ENCODE peak calls at places on chromosomes 3 and 15, in seven cellular contexts. One of them, this sample, is unnamed.

GRCh38 chr15:73328149-73328820 is 40.5 kb downstream of the HCN4 start:
- DNase-seq in natural killer cell: no peak
- DNase-seq in esophagus squamous epithelium: no peak
- DNase-seq in uterus: no peak
- DNase-seq in cardiac fibroblast: no peak
- DNase-seq in AG04449: no peak
- DNase-seq in stomach: no peak
- DNase-seq in this sample: no peak

GRCh38 chr3:195151866-195152526 is 119.0 kb downstream of the XXYLT1 start:
- DNase-seq in stomach: no peak
- DNase-seq in uterus: no peak
- DNase-seq in AG04449: peak
- DNase-seq in esophagus squamous epithelium: no peak
- DNase-seq in cardiac fibroblast: peak
- DNase-seq in natural killer cell: no peak
- DNase-seq in this sample: peak

GRCh38 chr3:78101363-78101762 is 1061.5 kb downstream of the ROBO2 start:
- DNase-seq in stomach: no peak
- DNase-seq in cardiac fibroblast: peak
- DNase-seq in natural killer cell: no peak
- DNase-seq in uterus: no peak
- DNase-seq in esophagus squamous epithelium: no peak
- DNase-seq in AG04449: peak
- DNase-seq in this sample: peak

GRCh38 chr3:82087958-82088357 is 326.5 kb upstream of the GBE1 start:
- DNase-seq in natural killer cell: no peak
- DNase-seq in stomach: no peak
- DNase-seq in esophagus squamous epithelium: no peak
- DNase-seq in cardiac fibroblast: peak
- DNase-seq in AG04449: peak
- DNase-seq in uterus: no peak
- DNase-seq in this sample: peak

GRCh38 chr3:115248274-115248673 is 101.2 kb upstream of the ZBTB20 start:
- DNase-seq in stomach: no peak
- DNase-seq in natural killer cell: no peak
- DNase-seq in uterus: no peak
- DNase-seq in cardiac fibroblast: peak
- DNase-seq in esophagus squamous epithelium: no peak
- DNase-seq in AG04449: no peak
- DNase-seq in this sample: peak

GRCh38 chr3:23776352-23776891 is 29.3 kb upstream of the UBE2E1 start:
- DNase-seq in natural killer cell: no peak
- DNase-seq in AG04449: peak
- DNase-seq in cardiac fibroblast: peak
- DNase-seq in esophagus squamous epithelium: no peak
- DNase-seq in uterus: no peak
- DNase-seq in stomach: no peak
- DNase-seq in this sample: peak

GRCh38 chr15:39429898-39430357 is 151.0 kb upstream of the THBS1 start:
- DNase-seq in stomach: peak
- DNase-seq in cardiac fibroblast: peak
- DNase-seq in uterus: peak
- DNase-seq in esophagus squamous epithelium: no peak
- DNase-seq in natural killer cell: no peak
- DNase-seq in AG04449: no peak
- DNase-seq in this sample: peak

GRCh38 chr15:39530446-39531342 is 50.2 kb upstream of the THBS1 start:
- DNase-seq in natural killer cell: no peak
- DNase-seq in cardiac fibroblast: no peak
- DNase-seq in uterus: no peak
- DNase-seq in stomach: no peak
- DNase-seq in AG04449: no peak
- DNase-seq in esophagus squamous epithelium: no peak
- DNase-seq in this sample: peak

GRCh38 chr3:133280591-133280990 is 119.3 kb upstream of the BFSP2 start:
- DNase-seq in esophagus squamous epithelium: no peak
- DNase-seq in stomach: no peak
- DNase-seq in natural killer cell: no peak
- DNase-seq in uterus: no peak
- DNase-seq in AG04449: no peak
- DNase-seq in cardiac fibroblast: no peak
- DNase-seq in this sample: no peak

GRCh38 chr15:84967380-84967779 is 14.3 kb upstream of the PDE8A start:
- DNase-seq in AG04449: no peak
- DNase-seq in natural killer cell: no peak
- DNase-seq in uterus: no peak
- DNase-seq in esophagus squamous epithelium: no peak
- DNase-seq in cardiac fibroblast: no peak
- DNase-seq in stomach: no peak
- DNase-seq in this sample: no peak

GRCh38 chr3:61809879-61810278 is 248.5 kb downstream of the PTPRG start:
- DNase-seq in uterus: peak
- DNase-seq in cardiac fibroblast: no peak
- DNase-seq in AG04449: no peak
- DNase-seq in natural killer cell: no peak
- DNase-seq in esophagus squamous epithelium: no peak
- DNase-seq in stomach: peak
- DNase-seq in this sample: no peak

GRCh38 chr3:151630938-151631417 is 102.7 kb upstream of the AADACL2 start:
- DNase-seq in stomach: no peak
- DNase-seq in esophagus squamous epithelium: no peak
- DNase-seq in natural killer cell: no peak
- DNase-seq in cardiac fibroblast: peak
- DNase-seq in uterus: no peak
- DNase-seq in AG04449: no peak
- DNase-seq in this sample: no peak

GRCh38 chr15:92339361-92339760 is 54.3 kb upstream of the ST8SIA2 start:
- DNase-seq in esophagus squamous epithelium: no peak
- DNase-seq in AG04449: no peak
- DNase-seq in cardiac fibroblast: no peak
- DNase-seq in natural killer cell: no peak
- DNase-seq in stomach: no peak
- DNase-seq in uterus: no peak
- DNase-seq in this sample: no peak

GRCh38 chr15:58842713-58843396 is 71.8 kb downstream of the MINDY2 start:
- DNase-seq in natural killer cell: no peak
- DNase-seq in stomach: no peak
- DNase-seq in cardiac fibroblast: no peak
- DNase-seq in uterus: no peak
- DNase-seq in esophagus squamous epithelium: no peak
- DNase-seq in AG04449: no peak
- DNase-seq in this sample: no peak

GRCh38 chr3:55030938-55031337 is 103.1 kb upstream of the LRTM1 start:
- DNase-seq in esophagus squamous epithelium: no peak
- DNase-seq in uterus: no peak
- DNase-seq in cardiac fibroblast: no peak
- DNase-seq in stomach: no peak
- DNase-seq in natural killer cell: no peak
- DNase-seq in AG04449: no peak
- DNase-seq in this sample: no peak

GRCh38 chr3:140595295-140595694 is 82.6 kb upstream of the TRIM42 start:
- DNase-seq in uterus: no peak
- DNase-seq in natural killer cell: no peak
- DNase-seq in cardiac fibroblast: peak
- DNase-seq in AG04449: no peak
- DNase-seq in stomach: no peak
- DNase-seq in esophagus squamous epithelium: no peak
- DNase-seq in this sample: no peak

GRCh38 chr3:153961498-153961897 is 159.7 kb upstream of the ARHGEF26 start:
- DNase-seq in AG04449: no peak
- DNase-seq in cardiac fibroblast: no peak
- DNase-seq in natural killer cell: no peak
- DNase-seq in stomach: no peak
- DNase-seq in esophagus squamous epithelium: no peak
- DNase-seq in uterus: no peak
- DNase-seq in this sample: no peak

DNA sequence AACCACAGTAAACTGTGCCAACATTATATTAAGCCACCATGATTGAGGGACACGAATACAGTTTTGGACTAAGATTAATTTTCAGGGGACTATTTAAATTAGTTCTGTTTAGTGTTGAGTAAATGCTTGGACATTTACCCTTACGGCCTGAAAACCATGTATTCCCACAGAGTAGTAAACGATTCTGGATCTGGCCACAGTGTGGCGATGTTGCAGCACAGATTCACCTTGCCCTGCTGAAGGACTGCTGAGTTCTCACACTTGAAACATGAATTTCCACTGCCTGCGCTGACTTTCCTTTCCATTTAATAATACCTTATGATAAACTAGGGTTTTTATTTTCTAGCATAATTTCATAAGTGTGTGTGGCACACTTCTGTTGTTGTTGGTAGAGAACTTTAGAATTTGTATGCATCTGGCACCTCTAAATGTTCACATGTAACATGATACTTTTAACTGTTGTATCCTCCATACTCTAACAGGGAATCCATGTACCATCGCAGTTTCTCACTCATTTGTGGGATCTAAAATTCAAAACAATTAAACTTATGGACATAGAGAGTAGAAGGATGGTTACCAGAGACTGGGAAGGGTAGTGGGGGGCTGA is 53.9 kb downstream of the C3orf38 start:
- DNase-seq in cardiac fibroblast: peak
- DNase-seq in stomach: peak
- DNase-seq in esophagus squamous epithelium: no peak
- DNase-seq in uterus: peak
- DNase-seq in natural killer cell: no peak
- DNase-seq in AG04449: no peak
- DNase-seq in this sample: peak
- TF ChIP-seq CTCF in cardiac fibroblast: peak
- TF ChIP-seq CTCF in stomach: peak
- TF ChIP-seq CTCF in esophagus squamous epithelium: peak
- TF ChIP-seq CTCF in uterus: peak
- TF ChIP-seq CTCF in natural killer cell: peak
- TF ChIP-seq CTCF in AG04449: peak
- TF ChIP-seq CTCF in this sample: peak

GRCh38 chr3:32148356-32148755 is 41.9 kb downstream of the GPD1L start:
- DNase-seq in cardiac fibroblast: no peak
- DNase-seq in AG04449: no peak
- DNase-seq in natural killer cell: no peak
- DNase-seq in stomach: no peak
- DNase-seq in esophagus squamous epithelium: no peak
- DNase-seq in uterus: no peak
- DNase-seq in this sample: no peak

GRCh38 chr3:32153414-32154016 is 47.1 kb downstream of the GPD1L start:
- DNase-seq in stomach: no peak
- DNase-seq in uterus: no peak
- DNase-seq in cardiac fibroblast: no peak
- DNase-seq in AG04449: no peak
- DNase-seq in natural killer cell: no peak
- DNase-seq in esophagus squamous epithelium: no peak
- DNase-seq in this sample: no peak

GRCh38 chr3:32157600-32158264 is 51.3 kb downstream of the GPD1L start:
- DNase-seq in esophagus squamous epithelium: no peak
- DNase-seq in uterus: no peak
- DNase-seq in natural killer cell: no peak
- DNase-seq in cardiac fibroblast: no peak
- DNase-seq in stomach: no peak
- DNase-seq in AG04449: no peak
- DNase-seq in this sample: no peak

GRCh38 chr3:32155117-32155516 is 48.7 kb downstream of the GPD1L start:
- DNase-seq in natural killer cell: no peak
- DNase-seq in stomach: no peak
- DNase-seq in AG04449: no peak
- DNase-seq in esophagus squamous epithelium: no peak
- DNase-seq in uterus: no peak
- DNase-seq in cardiac fibroblast: no peak
- DNase-seq in this sample: no peak

GRCh38 chr3:32154180-32154579 is 47.8 kb downstream of the GPD1L start:
- DNase-seq in stomach: no peak
- DNase-seq in natural killer cell: no peak
- DNase-seq in cardiac fibroblast: peak
- DNase-seq in AG04449: no peak
- DNase-seq in uterus: no peak
- DNase-seq in esophagus squamous epithelium: no peak
- DNase-seq in this sample: no peak
- TF ChIP-seq CTCF in stomach: no peak
- TF ChIP-seq CTCF in natural killer cell: no peak
- TF ChIP-seq CTCF in cardiac fibroblast: peak
- TF ChIP-seq CTCF in AG04449: peak
- TF ChIP-seq CTCF in uterus: no peak
- TF ChIP-seq CTCF in esophagus squamous epithelium: no peak
- TF ChIP-seq CTCF in this sample: peak

GRCh38 chr15:89330881-89331595 is 3.6 kb downstream of the POLG start:
- DNase-seq in natural killer cell: no peak
- DNase-seq in esophagus squamous epithelium: no peak
- DNase-seq in AG04449: no peak
- DNase-seq in cardiac fibroblast: no peak
- DNase-seq in uterus: no peak
- DNase-seq in stomach: no peak
- DNase-seq in this sample: no peak

GRCh38 chr15:89333959-89334509 is 590 bp downstream of the POLG start:
- DNase-seq in cardiac fibroblast: no peak
- DNase-seq in esophagus squamous epithelium: no peak
- DNase-seq in uterus: no peak
- DNase-seq in AG04449: no peak
- DNase-seq in natural killer cell: no peak
- DNase-seq in stomach: no peak
- DNase-seq in this sample: no peak

GRCh38 chr15:89333011-89333860 is 1.4 kb downstream of the POLG start:
- DNase-seq in AG04449: no peak
- DNase-seq in cardiac fibroblast: no peak
- DNase-seq in uterus: no peak
- DNase-seq in natural killer cell: no peak
- DNase-seq in esophagus squamous epithelium: no peak
- DNase-seq in stomach: no peak
- DNase-seq in this sample: no peak

GRCh38 chr15:89334510-89335288 is at the start of gene POLG:
- DNase-seq in natural killer cell: peak
- DNase-seq in stomach: peak
- DNase-seq in esophagus squamous epithelium: peak
- DNase-seq in cardiac fibroblast: peak
- DNase-seq in uterus: peak
- DNase-seq in AG04449: peak
- DNase-seq in this sample: peak

DNA sequence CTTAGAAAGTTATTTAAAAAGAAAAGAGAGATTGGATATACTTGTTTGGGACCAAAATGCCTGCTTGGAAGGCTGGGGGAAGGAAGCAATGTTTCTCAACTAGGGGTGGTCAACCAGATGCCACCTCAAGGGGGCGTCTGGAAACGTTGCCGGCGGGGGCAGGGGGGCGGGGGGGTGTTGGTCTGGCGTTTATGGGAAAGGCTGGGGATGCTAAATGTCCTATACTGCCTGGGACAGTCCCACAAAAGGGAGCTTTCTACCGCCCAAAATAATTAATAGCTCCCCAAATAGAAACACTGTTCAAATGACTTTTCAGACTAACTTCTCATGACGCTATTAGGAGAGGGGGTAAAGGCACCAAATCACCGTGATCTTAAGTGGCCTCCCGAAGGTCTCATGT is 2.2 kb downstream of the POLG start:
- DNase-seq in esophagus squamous epithelium: no peak
- DNase-seq in AG04449: no peak
- DNase-seq in stomach: no peak
- DNase-seq in cardiac fibroblast: peak
- DNase-seq in natural killer cell: no peak
- DNase-seq in uterus: no peak
- DNase-seq in this sample: no peak
- TF ChIP-seq CTCF in esophagus squamous epithelium: peak
- TF ChIP-seq CTCF in AG04449: peak
- TF ChIP-seq CTCF in stomach: no peak
- TF ChIP-seq CTCF in cardiac fibroblast: peak
- TF ChIP-seq CTCF in natural killer cell: peak
- TF ChIP-seq CTCF in uterus: no peak
- TF ChIP-seq CTCF in this sample: peak

GRCh38 chr15:93770788-93771187 is 460.6 kb upstream of the MCTP2 start:
- DNase-seq in uterus: no peak
- DNase-seq in esophagus squamous epithelium: no peak
- DNase-seq in AG04449: no peak
- DNase-seq in stomach: no peak
- DNase-seq in natural killer cell: no peak
- DNase-seq in cardiac fibroblast: no peak
- DNase-seq in this sample: no peak

GRCh38 chr15:93771429-93772020 is 459.8 kb upstream of the MCTP2 start:
- DNase-seq in cardiac fibroblast: no peak
- DNase-seq in esophagus squamous epithelium: no peak
- DNase-seq in stomach: no peak
- DNase-seq in natural killer cell: no peak
- DNase-seq in uterus: no peak
- DNase-seq in AG04449: no peak
- DNase-seq in this sample: no peak
- TF ChIP-seq CTCF in cardiac fibroblast: no peak
- TF ChIP-seq CTCF in esophagus squamous epithelium: no peak
- TF ChIP-seq CTCF in stomach: no peak
- TF ChIP-seq CTCF in natural killer cell: no peak
- TF ChIP-seq CTCF in uterus: no peak
- TF ChIP-seq CTCF in AG04449: no peak
- TF ChIP-seq CTCF in this sample: no peak

This sample was measured in HFFc6.